ENCODE peak calls at places on chromosome 15, in nine cellular contexts. One of them, this sample, is unnamed.

GRCh38 chr15:29815000-29815704 is 7.1 kb downstream of the TJP1 start:
- DNase-seq in AG04450: no peak
- DNase-seq in GM06990: no peak
- DNase-seq in fibroblast of mammary gland: peak; percentile 54
- DNase-seq in MM.1S: no peak
- DNase-seq in fibroblast of lung: peak; percentile 55
- DNase-seq in omental fat pad: no peak
- DNase-seq in stomach: no peak
- DNase-seq in activated B cell treated with CpG ODN at 0.5 μM for 24 hours: no peak
- DNase-seq in this sample: peak; percentile 64

GRCh38 chr15:96011109-96011608 is 319.3 kb upstream of the NR2F2 start:
- DNase-seq in GM06990: no peak
- DNase-seq in stomach: no peak
- DNase-seq in activated B cell treated with CpG ODN at 0.5 μM for 24 hours: no peak
- DNase-seq in fibroblast of mammary gland: no peak
- DNase-seq in MM.1S: no peak
- DNase-seq in fibroblast of lung: no peak
- DNase-seq in omental fat pad: no peak
- DNase-seq in AG04450: no peak
- DNase-seq in this sample: no peak

GRCh38 chr15:64249842-64250575 is 87.2 kb upstream of the PPIB start:
- DNase-seq in omental fat pad: no peak
- DNase-seq in stomach: no peak
- DNase-seq in fibroblast of mammary gland: peak; percentile 21
- DNase-seq in GM06990: no peak
- DNase-seq in AG04450: peak; percentile 20
- DNase-seq in activated B cell treated with CpG ODN at 0.5 μM for 24 hours: no peak
- DNase-seq in MM.1S: no peak
- DNase-seq in fibroblast of lung: no peak
- DNase-seq in this sample: peak; percentile 21

GRCh38 chr15:101483476-101483875 is 6.0 kb downstream of the PCSK6 start:
- DNase-seq in fibroblast of mammary gland: no peak
- DNase-seq in fibroblast of lung: no peak
- DNase-seq in MM.1S: no peak
- DNase-seq in activated B cell treated with CpG ODN at 0.5 μM for 24 hours: no peak
- DNase-seq in GM06990: no peak
- DNase-seq in omental fat pad: no peak
- DNase-seq in stomach: no peak
- DNase-seq in AG04450: no peak
- DNase-seq in this sample: no peak

GRCh38 chr15:41578736-41579383 is 19.8 kb downstream of the TYRO3 start:
- DNase-seq in activated B cell treated with CpG ODN at 0.5 μM for 24 hours: no peak
- DNase-seq in omental fat pad: no peak
- DNase-seq in AG04450: no peak
- DNase-seq in MM.1S: no peak
- DNase-seq in fibroblast of lung: no peak
- DNase-seq in fibroblast of mammary gland: no peak
- DNase-seq in stomach: no peak
- DNase-seq in GM06990: no peak
- DNase-seq in this sample: no peak

GRCh38 chr15:82830427-82831173 is 21.2 kb downstream of the WHAMM start:
- DNase-seq in fibroblast of lung: no peak
- DNase-seq in fibroblast of mammary gland: no peak
- DNase-seq in MM.1S: no peak
- DNase-seq in stomach: no peak
- DNase-seq in GM06990: no peak
- DNase-seq in activated B cell treated with CpG ODN at 0.5 μM for 24 hours: no peak
- DNase-seq in omental fat pad: no peak
- DNase-seq in AG04450: no peak
- DNase-seq in this sample: no peak

GRCh38 chr15:45449387-45449786 is 71.0 kb upstream of the GATM start:
- DNase-seq in fibroblast of mammary gland: no peak
- DNase-seq in activated B cell treated with CpG ODN at 0.5 μM for 24 hours: no peak
- DNase-seq in fibroblast of lung: no peak
- DNase-seq in MM.1S: no peak
- DNase-seq in omental fat pad: no peak
- DNase-seq in stomach: no peak
- DNase-seq in AG04450: no peak
- DNase-seq in GM06990: no peak
- DNase-seq in this sample: no peak

GRCh38 chr15:93485438-93485837 is 396.4 kb upstream of the RGMA start:
- DNase-seq in stomach: no peak
- DNase-seq in omental fat pad: no peak
- DNase-seq in fibroblast of lung: no peak
- DNase-seq in MM.1S: no peak
- DNase-seq in GM06990: no peak
- DNase-seq in AG04450: no peak
- DNase-seq in activated B cell treated with CpG ODN at 0.5 μM for 24 hours: no peak
- DNase-seq in fibroblast of mammary gland: no peak
- DNase-seq in this sample: no peak

GRCh38 chr15:74215958-74216357 is 13.4 kb upstream of the STRA6 start:
- DNase-seq in omental fat pad: no peak
- DNase-seq in GM06990: no peak
- DNase-seq in fibroblast of lung: no peak
- DNase-seq in AG04450: no peak
- DNase-seq in fibroblast of mammary gland: no peak
- DNase-seq in stomach: no peak
- DNase-seq in MM.1S: no peak
- DNase-seq in activated B cell treated with CpG ODN at 0.5 μM for 24 hours: no peak
- DNase-seq in this sample: no peak

GRCh38 chr15:64286473-64286872 is 69.5 kb downstream of the CSNK1G1 start:
- DNase-seq in AG04450: no peak
- DNase-seq in MM.1S: no peak
- DNase-seq in stomach: no peak
- DNase-seq in omental fat pad: no peak
- DNase-seq in fibroblast of lung: no peak
- DNase-seq in activated B cell treated with CpG ODN at 0.5 μM for 24 hours: no peak
- DNase-seq in GM06990: no peak
- DNase-seq in fibroblast of mammary gland: no peak
- DNase-seq in this sample: no peak

GRCh38 chr15:44144193-44144592 is 50.9 kb downstream of the FRMD5 start:
- DNase-seq in activated B cell treated with CpG ODN at 0.5 μM for 24 hours: no peak
- DNase-seq in fibroblast of mammary gland: no peak
- DNase-seq in MM.1S: no peak
- DNase-seq in GM06990: no peak
- DNase-seq in omental fat pad: no peak
- DNase-seq in AG04450: no peak
- DNase-seq in fibroblast of lung: no peak
- DNase-seq in stomach: no peak
- DNase-seq in this sample: no peak

DNA sequence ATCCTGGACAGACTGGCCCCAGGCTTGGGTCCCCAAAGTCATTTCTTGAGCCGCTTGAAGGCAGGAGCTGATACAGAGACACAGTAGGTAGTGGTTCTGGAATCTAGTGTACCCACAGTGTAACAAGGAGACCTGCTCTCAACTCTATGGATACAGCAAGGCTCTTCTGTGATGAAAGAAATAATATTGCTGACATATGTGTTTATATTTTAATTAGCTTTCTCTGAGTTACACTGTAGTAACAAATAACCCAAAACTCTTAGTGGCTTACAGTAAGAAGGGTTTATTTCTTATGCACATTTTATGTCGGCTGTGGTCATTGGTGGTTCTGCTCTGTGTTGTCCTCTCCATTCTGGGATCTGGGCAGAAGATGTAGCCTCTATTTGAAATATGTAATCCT is 45.5 kb downstream of the CHST14 start:
- DNase-seq in GM06990: no peak
- DNase-seq in AG04450: no peak
- DNase-seq in fibroblast of lung: no peak
- DNase-seq in stomach: no peak
- DNase-seq in activated B cell treated with CpG ODN at 0.5 μM for 24 hours: no peak
- DNase-seq in omental fat pad: no peak
- DNase-seq in MM.1S: no peak
- DNase-seq in fibroblast of mammary gland: no peak
- DNase-seq in this sample: no peak
- TF ChIP-seq CTCF in GM06990: no peak
- TF ChIP-seq CTCF in AG04450: no peak
- TF ChIP-seq CTCF in fibroblast of lung: no peak
- TF ChIP-seq CTCF in stomach: no peak
- TF ChIP-seq CTCF in activated B cell treated with CpG ODN at 0.5 μM for 24 hours: no peak
- TF ChIP-seq CTCF in omental fat pad: no peak
- TF ChIP-seq CTCF in MM.1S: no peak
- TF ChIP-seq CTCF in fibroblast of mammary gland: no peak
- TF ChIP-seq CTCF in this sample: no peak

GRCh38 chr15:31483053-31483923 is 156.7 kb downstream of the KLF13 start:
- DNase-seq in omental fat pad: no peak
- DNase-seq in GM06990: peak; percentile 59
- DNase-seq in AG04450: no peak
- DNase-seq in stomach: peak; percentile 26
- DNase-seq in activated B cell treated with CpG ODN at 0.5 μM for 24 hours: peak; percentile 45
- DNase-seq in fibroblast of lung: no peak
- DNase-seq in fibroblast of mammary gland: no peak
- DNase-seq in MM.1S: no peak
- DNase-seq in this sample: no peak

GRCh38 chr15:31481157-31481556 is 154.5 kb downstream of the KLF13 start:
- DNase-seq in MM.1S: no peak
- DNase-seq in stomach: peak; percentile 7
- DNase-seq in fibroblast of mammary gland: no peak
- DNase-seq in GM06990: no peak
- DNase-seq in activated B cell treated with CpG ODN at 0.5 μM for 24 hours: no peak
- DNase-seq in omental fat pad: no peak
- DNase-seq in fibroblast of lung: no peak
- DNase-seq in AG04450: no peak
- DNase-seq in this sample: no peak

GRCh38 chr15:31483924-31484368 is 157.3 kb downstream of the KLF13 start:
- DNase-seq in MM.1S: no peak
- DNase-seq in activated B cell treated with CpG ODN at 0.5 μM for 24 hours: no peak
- DNase-seq in fibroblast of lung: no peak
- DNase-seq in GM06990: no peak
- DNase-seq in omental fat pad: no peak
- DNase-seq in fibroblast of mammary gland: no peak
- DNase-seq in stomach: peak; percentile 24
- DNase-seq in AG04450: no peak
- DNase-seq in this sample: no peak

GRCh38 chr15:31480356-31481058 is 153.9 kb downstream of the KLF13 start:
- DNase-seq in MM.1S: no peak
- DNase-seq in fibroblast of lung: no peak
- DNase-seq in AG04450: no peak
- DNase-seq in fibroblast of mammary gland: no peak
- DNase-seq in stomach: peak; percentile 23
- DNase-seq in GM06990: no peak
- DNase-seq in activated B cell treated with CpG ODN at 0.5 μM for 24 hours: no peak
- DNase-seq in omental fat pad: no peak
- DNase-seq in this sample: no peak

GRCh38 chr15:31482122-31482922 is 155.7 kb downstream of the KLF13 start:
- DNase-seq in activated B cell treated with CpG ODN at 0.5 μM for 24 hours: no peak
- DNase-seq in MM.1S: no peak
- DNase-seq in stomach: peak; percentile 16
- DNase-seq in fibroblast of lung: no peak
- DNase-seq in GM06990: no peak
- DNase-seq in omental fat pad: no peak
- DNase-seq in fibroblast of mammary gland: no peak
- DNase-seq in AG04450: no peak
- DNase-seq in this sample: no peak
- TF ChIP-seq CTCF in activated B cell treated with CpG ODN at 0.5 μM for 24 hours: no peak
- TF ChIP-seq CTCF in MM.1S: no peak
- TF ChIP-seq CTCF in stomach: no peak
- TF ChIP-seq CTCF in fibroblast of lung: no peak
- TF ChIP-seq CTCF in GM06990: no peak
- TF ChIP-seq CTCF in omental fat pad: no peak
- TF ChIP-seq CTCF in fibroblast of mammary gland: no peak
- TF ChIP-seq CTCF in AG04450: no peak
- TF ChIP-seq CTCF in this sample: no peak

GRCh38 chr15:47718474-47719440 is 1.5 kb downstream of the SEMA6D start:
- DNase-seq in AG04450: no peak
- DNase-seq in stomach: no peak
- DNase-seq in GM06990: no peak
- DNase-seq in activated B cell treated with CpG ODN at 0.5 μM for 24 hours: no peak
- DNase-seq in fibroblast of lung: peak; percentile 59
- DNase-seq in MM.1S: no peak
- DNase-seq in omental fat pad: no peak
- DNase-seq in fibroblast of mammary gland: no peak
- DNase-seq in this sample: no peak

GRCh38 chr15:47715402-47715801 is 1.9 kb upstream of the SEMA6D start:
- DNase-seq in omental fat pad: no peak
- DNase-seq in AG04450: no peak
- DNase-seq in fibroblast of mammary gland: no peak
- DNase-seq in GM06990: no peak
- DNase-seq in MM.1S: no peak
- DNase-seq in fibroblast of lung: no peak
- DNase-seq in stomach: no peak
- DNase-seq in activated B cell treated with CpG ODN at 0.5 μM for 24 hours: no peak
- DNase-seq in this sample: no peak

GRCh38 chr15:47715856-47716445 is 1.4 kb upstream of the SEMA6D start:
- DNase-seq in fibroblast of lung: peak; percentile 88
- DNase-seq in AG04450: no peak
- DNase-seq in stomach: no peak
- DNase-seq in omental fat pad: no peak
- DNase-seq in fibroblast of mammary gland: peak; percentile 64
- DNase-seq in activated B cell treated with CpG ODN at 0.5 μM for 24 hours: no peak
- DNase-seq in MM.1S: no peak
- DNase-seq in GM06990: no peak
- DNase-seq in this sample: no peak

GRCh38 chr15:47719730-47720129 is 2.4 kb downstream of the SEMA6D start:
- DNase-seq in AG04450: no peak
- DNase-seq in MM.1S: no peak
- DNase-seq in omental fat pad: no peak
- DNase-seq in fibroblast of lung: peak; percentile 8
- DNase-seq in stomach: no peak
- DNase-seq in fibroblast of mammary gland: no peak
- DNase-seq in activated B cell treated with CpG ODN at 0.5 μM for 24 hours: no peak
- DNase-seq in GM06990: no peak
- DNase-seq in this sample: no peak

DNA sequence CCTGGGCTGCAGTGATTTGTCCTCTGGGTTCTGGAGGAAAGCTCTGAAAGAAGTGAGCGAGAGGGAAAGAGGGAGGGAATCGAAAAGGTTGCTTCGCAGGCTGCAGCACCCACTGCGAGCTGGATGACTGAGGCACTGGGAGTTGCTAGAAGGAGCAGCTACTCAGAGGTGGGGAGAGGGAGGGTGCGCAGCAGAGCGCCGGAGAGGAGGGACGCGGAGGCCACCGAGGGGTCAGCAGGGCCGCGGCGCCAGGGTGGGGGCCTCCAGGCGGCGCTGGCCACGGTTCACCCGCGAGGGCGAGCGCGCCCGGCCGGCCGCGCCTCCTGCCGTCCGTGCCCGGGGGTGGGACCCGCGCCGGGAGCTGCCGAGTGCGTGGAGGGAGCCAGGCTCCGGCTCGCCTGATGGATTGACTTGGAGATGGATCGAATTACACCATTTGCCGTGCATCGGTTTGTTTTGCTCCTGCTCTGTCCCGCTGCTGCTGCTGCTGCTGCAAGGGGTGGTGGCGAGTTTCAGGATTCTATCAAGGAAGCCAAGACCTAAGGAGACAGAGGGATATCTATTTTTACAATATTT is at the start of gene SEMA6D:
- DNase-seq in AG04450: peak; percentile 54
- DNase-seq in MM.1S: peak; percentile 22
- DNase-seq in activated B cell treated with CpG ODN at 0.5 μM for 24 hours: no peak
- DNase-seq in fibroblast of lung: peak; percentile 93
- DNase-seq in stomach: peak; percentile 45
- DNase-seq in GM06990: no peak
- DNase-seq in omental fat pad: no peak
- DNase-seq in fibroblast of mammary gland: peak; percentile 73
- DNase-seq in this sample: peak; percentile 64
- TF ChIP-seq CTCF in AG04450: peak; percentile 28
- TF ChIP-seq CTCF in MM.1S: no peak
- TF ChIP-seq CTCF in activated B cell treated with CpG ODN at 0.5 μM for 24 hours: no peak
- TF ChIP-seq CTCF in fibroblast of lung: peak; percentile 12
- TF ChIP-seq CTCF in stomach: no peak
- TF ChIP-seq CTCF in GM06990: no peak
- TF ChIP-seq CTCF in omental fat pad: no peak
- TF ChIP-seq CTCF in fibroblast of mammary gland: no peak
- TF ChIP-seq CTCF in this sample: peak; percentile 71

GRCh38 chr15:57537072-57537471 is 54.6 kb upstream of the MYZAP start:
- DNase-seq in stomach: peak; percentile 55
- DNase-seq in omental fat pad: no peak
- DNase-seq in MM.1S: no peak
- DNase-seq in activated B cell treated with CpG ODN at 0.5 μM for 24 hours: no peak
- DNase-seq in AG04450: no peak
- DNase-seq in fibroblast of lung: peak; percentile 46
- DNase-seq in GM06990: no peak
- DNase-seq in fibroblast of mammary gland: peak; percentile 83
- DNase-seq in this sample: peak; percentile 65
- TF ChIP-seq CTCF in stomach: no peak
- TF ChIP-seq CTCF in omental fat pad: no peak
- TF ChIP-seq CTCF in MM.1S: no peak
- TF ChIP-seq CTCF in activated B cell treated with CpG ODN at 0.5 μM for 24 hours: no peak
- TF ChIP-seq CTCF in AG04450: no peak
- TF ChIP-seq CTCF in fibroblast of lung: no peak
- TF ChIP-seq CTCF in GM06990: no peak
- TF ChIP-seq CTCF in fibroblast of mammary gland: no peak
- TF ChIP-seq CTCF in this sample: peak; percentile 12